ENCODE peak calls at places on chromosome 1, in five cellular contexts. U is MM.1S, W is keratinocyte, L is GM23338, P is fibroblast of lung. R is an unnamed sample.

GRCh38 chr1:28449904-28450303 is 55.9 kb upstream of the RCC1 start:
- DNase-seq in U (peak), W (peak), L (no peak), P (peak), R (peak)

GRCh38 chr1:91651671-91652071 is 151.0 kb downstream of the CDC7 start:
- DNase-seq in U (no peak), W (no peak), L (no peak), P (peak), R (peak)

GRCh38 chr1:20964540-20965484 is 177.7 kb upstream of the HP1BP3 start:
- DNase-seq in U (peak), W (no peak), L (peak), P (no peak), R (no peak)

GRCh38 chr1:164051791-164052190 is 507.2 kb upstream of the PBX1 start:
- DNase-seq in U (no peak), W (no peak), L (no peak), P (no peak), R (no peak)

GRCh38 chr1:99062192-99062591 is 57.5 kb upstream of the PLPPR5 start:
- DNase-seq in U (no peak), W (no peak), L (no peak), P (no peak), R (no peak)

GRCh38 chr1:206506803-206507394 is 432 bp upstream of the RASSF5 start:
- DNase-seq in U (no peak), W (no peak), L (peak), P (no peak), R (no peak)

GRCh38 chr1:189524501-189524900 is 953.2 kb downstream of the BRINP3 start:
- DNase-seq in U (no peak), W (no peak), L (no peak), P (peak), R (no peak)

GRCh38 chr1:67261646-67262045 is 46.0 kb upstream of the IL12RB2 start:
- DNase-seq in U (no peak), W (no peak), L (peak), P (no peak), R (no peak)

GRCh38 chr1:36269408-36269838 is 36.7 kb upstream of the SH3D21 start:
- DNase-seq in U (no peak), W (no peak), L (no peak), P (peak), R (no peak)

GRCh38 chr1:243496806-243497205 is 241.0 kb downstream of the SDCCAG8 start:
- DNase-seq in U (no peak), W (no peak), L (no peak), P (no peak), R (no peak)

GRCh38 chr1:23524716-23525401 is 6.2 kb downstream of the E2F2 start:
- DNase-seq in U (peak), W (no peak), L (no peak), P (no peak), R (peak)

GRCh38 chr1:12706061-12706460 is 9.8 kb upstream of the AADACL3 start:
- DNase-seq in U (no peak), W (no peak), L (no peak), P (no peak), R (no peak)

GRCh38 chr1:68321084-68321685 is 88.9 kb upstream of the WLS start:
- DNase-seq in U (no peak), W (no peak), L (peak), P (peak), R (no peak)

GRCh38 chr1:37360011-37360410 is 114.4 kb upstream of the ZC3H12A start:
- DNase-seq in U (no peak), W (no peak), L (no peak), P (no peak), R (no peak)

GRCh38 chr1:100628631-100629081 is 90.7 kb downstream of the GPR88 start:
- DNase-seq in U (no peak), W (no peak), L (no peak), P (peak), R (peak)
- H2AFZ ChIP-seq in U (no peak), W (no peak), L (no peak), P (no peak), R (no peak)

DNA sequence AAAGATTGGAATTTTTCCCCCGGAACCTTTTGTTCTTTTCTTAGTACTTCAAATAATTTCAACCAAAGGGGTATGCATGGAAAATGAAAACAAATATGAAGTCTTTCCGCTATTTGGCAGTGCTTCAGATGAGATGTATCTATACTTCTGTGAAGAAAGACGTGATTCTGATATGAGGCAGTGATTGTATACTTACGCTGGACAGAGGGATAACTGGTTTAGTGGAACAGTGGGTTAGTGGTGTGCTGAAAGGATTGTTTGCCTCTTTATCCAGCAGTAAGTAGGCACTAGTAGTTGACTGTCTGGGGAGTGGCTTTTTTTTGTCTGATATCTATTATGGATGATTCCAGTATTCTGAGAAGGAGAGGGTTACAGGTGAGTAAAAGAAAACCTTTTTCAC is 61.4 kb downstream of the MAST2 start:
- DNase-seq in U (no peak), W (no peak), L (no peak), P (peak), R (no peak)
- H2AFZ ChIP-seq in U (no peak), W (no peak), L (no peak), P (no peak), R (no peak)

GRCh38 chr1:22289251-22289995 is 146.5 kb upstream of the WNT4 start:
- DNase-seq in U (no peak), W (no peak), L (no peak), P (no peak), R (no peak)
- H2AFZ ChIP-seq in U (no peak), W (no peak), L (no peak), P (no peak), R (no peak)

DNA sequence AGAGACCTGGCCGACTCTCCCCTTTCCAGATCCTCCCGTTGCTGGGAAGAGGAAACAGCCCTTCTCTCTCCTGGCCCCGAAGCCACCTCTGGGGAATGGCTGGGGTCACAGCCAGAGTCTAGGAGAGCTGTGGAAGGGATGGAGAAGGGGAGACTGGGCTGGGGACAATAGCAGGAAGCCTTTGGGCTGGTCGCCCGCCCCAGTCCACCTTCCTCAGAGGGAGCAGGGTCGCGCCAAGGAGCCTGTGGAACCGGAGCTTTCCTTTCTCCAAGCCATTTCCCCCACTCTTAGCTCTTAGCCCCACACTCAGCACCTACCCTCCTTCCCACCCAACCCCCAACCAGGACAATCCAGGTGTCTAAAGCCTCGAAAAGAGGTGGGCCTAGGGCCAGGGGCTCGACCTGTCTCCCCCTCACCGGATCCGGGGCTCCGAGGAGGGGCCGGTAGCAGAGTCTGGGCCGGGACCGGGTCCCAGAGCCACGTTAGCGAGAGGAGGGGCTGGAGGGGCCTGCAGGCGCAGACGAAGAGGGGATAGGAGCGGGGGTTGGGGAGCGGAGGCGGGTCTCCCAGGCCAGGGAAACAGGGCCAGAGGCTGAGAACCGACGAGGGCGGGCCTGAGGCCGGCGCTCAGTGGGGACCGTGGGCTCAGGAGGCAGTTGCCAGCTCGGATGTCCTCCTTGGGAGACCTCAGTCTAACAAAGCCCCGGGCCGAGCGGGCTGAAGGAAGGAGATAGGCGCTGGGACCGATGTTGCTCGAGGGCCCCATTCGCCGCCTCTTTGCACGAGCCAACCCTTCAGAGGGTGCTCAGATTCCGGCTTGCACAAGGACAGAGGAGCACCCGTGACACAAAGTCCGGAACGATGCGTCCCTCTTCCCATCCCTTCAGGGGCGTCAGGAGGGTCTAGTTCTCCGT is 1.0 kb downstream of the SEMA6C start:
- DNase-seq in U (no peak), W (no peak), L (peak), P (peak), R (no peak)
- H2AFZ ChIP-seq in U (peak), W (no peak), L (peak), P (peak), R (peak)

GRCh38 chr1:161226759-161227158 is 899 bp downstream of the TOMM40L start:
- DNase-seq in U (no peak), W (no peak), L (no peak), P (no peak), R (no peak)

GRCh38 chr1:161228032-161228431 is 2.2 kb downstream of the TOMM40L start:
- DNase-seq in U (no peak), W (no peak), L (no peak), P (no peak), R (no peak)

GRCh38 chr1:161225534-161226319 is at the start of gene TOMM40L:
- DNase-seq in U (peak), W (peak), L (peak), P (peak), R (peak)

GRCh38 chr1:161226320-161226711 is 456 bp downstream of the TOMM40L start:
- DNase-seq in U (peak), W (no peak), L (peak), P (no peak), R (no peak)

GRCh38 chr1:161227196-161227871 is 1.5 kb downstream of the TOMM40L start:
- DNase-seq in U (peak), W (peak), L (peak), P (peak), R (peak)
- H2AFZ ChIP-seq in U (peak), W (peak), L (peak), P (no peak), R (peak)

DNA sequence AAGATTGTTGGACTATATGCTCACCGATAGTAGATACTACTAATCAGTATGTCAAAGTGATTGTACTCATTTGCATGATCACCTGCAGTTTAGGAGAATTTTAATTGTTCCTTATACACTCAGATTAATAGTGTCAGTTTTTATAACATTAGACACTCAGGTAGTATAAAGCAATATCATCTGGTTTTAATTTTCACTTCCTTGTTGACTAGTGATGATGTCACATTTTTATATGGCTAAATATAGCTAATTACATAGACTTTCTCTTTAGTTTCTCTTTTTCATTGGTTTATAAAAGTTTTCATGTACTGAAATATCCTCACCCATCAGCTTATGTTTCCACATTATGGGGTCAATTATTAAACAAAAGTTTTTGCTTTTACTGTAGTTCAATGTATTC is 1332.4 kb upstream of the ADGRL2 start:
- DNase-seq in U (no peak), W (no peak), L (no peak), P (no peak), R (no peak)
- H2AFZ ChIP-seq in U (no peak), W (no peak), L (no peak), P (no peak), R (no peak)